ENCODE peak calls at places on chromosomes 5 and 9, in five cellular contexts. One of them, this sample, is unnamed.

GRCh38 chr5:172179032-172179989 is 8.7 kb downstream of the STK10 start:
- DNase-seq in fibroblast of pulmonary artery: peak
- DNase-seq in tibial nerve: no peak
- DNase-seq in globus pallidus: no peak
- DNase-seq in activated CD8-positive, alpha-beta memory T cell treated with anti-CD3 and anti-CD28 coated beads for 1 hour: no peak
- DNase-seq in this sample: no peak

GRCh38 chr9:36336511-36336910 is 63.6 kb downstream of the RNF38 start:
- DNase-seq in fibroblast of pulmonary artery: peak
- DNase-seq in tibial nerve: no peak
- DNase-seq in globus pallidus: no peak
- DNase-seq in activated CD8-positive, alpha-beta memory T cell treated with anti-CD3 and anti-CD28 coated beads for 1 hour: no peak
- DNase-seq in this sample: no peak

GRCh38 chr5:155089649-155090048 is 76.1 kb downstream of the KIF4B start:
- DNase-seq in fibroblast of pulmonary artery: peak
- DNase-seq in tibial nerve: no peak
- DNase-seq in globus pallidus: no peak
- DNase-seq in activated CD8-positive, alpha-beta memory T cell treated with anti-CD3 and anti-CD28 coated beads for 1 hour: no peak
- DNase-seq in this sample: no peak

GRCh38 chr5:23223846-23224245 is 283.6 kb upstream of the PRDM9 start:
- DNase-seq in fibroblast of pulmonary artery: no peak
- DNase-seq in tibial nerve: no peak
- DNase-seq in globus pallidus: no peak
- DNase-seq in activated CD8-positive, alpha-beta memory T cell treated with anti-CD3 and anti-CD28 coated beads for 1 hour: no peak
- DNase-seq in this sample: no peak

GRCh38 chr9:107612136-107612535 is 122.6 kb upstream of the KLF4 start:
- DNase-seq in fibroblast of pulmonary artery: peak
- DNase-seq in tibial nerve: peak
- DNase-seq in globus pallidus: peak
- DNase-seq in activated CD8-positive, alpha-beta memory T cell treated with anti-CD3 and anti-CD28 coated beads for 1 hour: no peak
- DNase-seq in this sample: no peak

GRCh38 chr5:1502046-1502736 is 21.6 kb downstream of the LPCAT1 start:
- DNase-seq in fibroblast of pulmonary artery: no peak
- DNase-seq in tibial nerve: no peak
- DNase-seq in globus pallidus: no peak
- DNase-seq in activated CD8-positive, alpha-beta memory T cell treated with anti-CD3 and anti-CD28 coated beads for 1 hour: no peak
- DNase-seq in this sample: no peak

GRCh38 chr5:67030289-67031069 is 166.1 kb downstream of the CD180 start:
- DNase-seq in fibroblast of pulmonary artery: peak
- DNase-seq in tibial nerve: no peak
- DNase-seq in globus pallidus: no peak
- DNase-seq in activated CD8-positive, alpha-beta memory T cell treated with anti-CD3 and anti-CD28 coated beads for 1 hour: no peak
- DNase-seq in this sample: no peak

GRCh38 chr9:6714176-6714575 is 43.6 kb upstream of the KDM4C start:
- DNase-seq in fibroblast of pulmonary artery: no peak
- DNase-seq in tibial nerve: no peak
- DNase-seq in globus pallidus: no peak
- DNase-seq in activated CD8-positive, alpha-beta memory T cell treated with anti-CD3 and anti-CD28 coated beads for 1 hour: no peak
- DNase-seq in this sample: no peak

GRCh38 chr5:54234304-54234938 is 76.0 kb downstream of the ARL15 start:
- DNase-seq in fibroblast of pulmonary artery: peak
- DNase-seq in tibial nerve: no peak
- DNase-seq in globus pallidus: peak
- DNase-seq in activated CD8-positive, alpha-beta memory T cell treated with anti-CD3 and anti-CD28 coated beads for 1 hour: no peak
- DNase-seq in this sample: no peak

GRCh38 chr5:96293966-96294886 is 138.8 kb downstream of the PCSK1 start:
- DNase-seq in fibroblast of pulmonary artery: no peak
- DNase-seq in tibial nerve: no peak
- DNase-seq in globus pallidus: no peak
- DNase-seq in activated CD8-positive, alpha-beta memory T cell treated with anti-CD3 and anti-CD28 coated beads for 1 hour: no peak
- DNase-seq in this sample: no peak

GRCh38 chr5:87605663-87606062 is 192.9 kb upstream of the CCNH start:
- DNase-seq in fibroblast of pulmonary artery: no peak
- DNase-seq in tibial nerve: no peak
- DNase-seq in globus pallidus: no peak
- DNase-seq in activated CD8-positive, alpha-beta memory T cell treated with anti-CD3 and anti-CD28 coated beads for 1 hour: no peak
- DNase-seq in this sample: no peak

GRCh38 chr9:21964925-21965385 is 29.2 kb downstream of the CDKN2A start:
- DNase-seq in fibroblast of pulmonary artery: peak
- DNase-seq in tibial nerve: no peak
- DNase-seq in globus pallidus: no peak
- DNase-seq in activated CD8-positive, alpha-beta memory T cell treated with anti-CD3 and anti-CD28 coated beads for 1 hour: peak
- DNase-seq in this sample: no peak

GRCh38 chr5:106408141-106408540 is 1262.6 kb downstream of the EFNA5 start:
- DNase-seq in fibroblast of pulmonary artery: peak
- DNase-seq in tibial nerve: no peak
- DNase-seq in globus pallidus: no peak
- DNase-seq in activated CD8-positive, alpha-beta memory T cell treated with anti-CD3 and anti-CD28 coated beads for 1 hour: no peak
- DNase-seq in this sample: no peak

GRCh38 chr9:17219261-17219660 is 84.4 kb downstream of the CNTLN start:
- DNase-seq in fibroblast of pulmonary artery: peak
- DNase-seq in tibial nerve: no peak
- DNase-seq in globus pallidus: no peak
- DNase-seq in activated CD8-positive, alpha-beta memory T cell treated with anti-CD3 and anti-CD28 coated beads for 1 hour: no peak
- DNase-seq in this sample: no peak

GRCh38 chr9:102650896-102651295 is 344.2 kb upstream of the CYLC2 start:
- DNase-seq in fibroblast of pulmonary artery: no peak
- DNase-seq in tibial nerve: no peak
- DNase-seq in globus pallidus: no peak
- DNase-seq in activated CD8-positive, alpha-beta memory T cell treated with anti-CD3 and anti-CD28 coated beads for 1 hour: no peak
- DNase-seq in this sample: no peak

GRCh38 chr5:157828949-157829639 is 29.9 kb downstream of the CLINT1 start:
- DNase-seq in fibroblast of pulmonary artery: no peak
- DNase-seq in tibial nerve: no peak
- DNase-seq in globus pallidus: no peak
- DNase-seq in activated CD8-positive, alpha-beta memory T cell treated with anti-CD3 and anti-CD28 coated beads for 1 hour: no peak
- DNase-seq in this sample: no peak

GRCh38 chr5:54251981-54252380 is 58.4 kb downstream of the ARL15 start:
- DNase-seq in fibroblast of pulmonary artery: no peak
- DNase-seq in tibial nerve: no peak
- DNase-seq in globus pallidus: no peak
- DNase-seq in activated CD8-positive, alpha-beta memory T cell treated with anti-CD3 and anti-CD28 coated beads for 1 hour: no peak
- DNase-seq in this sample: no peak

GRCh38 chr5:96763012-96763411 is 44.7 kb downstream of the ERAP1 start:
- DNase-seq in fibroblast of pulmonary artery: no peak
- DNase-seq in tibial nerve: no peak
- DNase-seq in globus pallidus: no peak
- DNase-seq in activated CD8-positive, alpha-beta memory T cell treated with anti-CD3 and anti-CD28 coated beads for 1 hour: no peak
- DNase-seq in this sample: no peak

GRCh38 chr5:168679515-168679920 is 100.3 kb upstream of the PANK3 start:
- DNase-seq in fibroblast of pulmonary artery: peak
- DNase-seq in tibial nerve: peak
- DNase-seq in globus pallidus: peak
- DNase-seq in activated CD8-positive, alpha-beta memory T cell treated with anti-CD3 and anti-CD28 coated beads for 1 hour: peak
- DNase-seq in this sample: no peak